ENCODE peak calls at places on chromosome 20, in five cellular contexts. H is sigmoid colon, O is upper lobe of left lung, T is cardiac muscle cell, A is lower lobe of right lung. S is an unnamed sample.

GRCh38 chr20:8124639-8125038 is 7.4 kb upstream of the PLCB1 start:
- DNase-seq in H (no peak), O (no peak), T (no peak), A (no peak), S (no peak)

GRCh38 chr20:9474835-9475413 is 39.5 kb upstream of the LAMP5 start:
- DNase-seq in H (no peak), O (no peak), T (no peak), A (no peak), S (no peak)

GRCh38 chr20:25325997-25326396 is 64.6 kb downstream of the ABHD12 start:
- DNase-seq in H (no peak), O (no peak), T (no peak), A (no peak), S (no peak)

GRCh38 chr20:53162251-53162835 is 190.2 kb downstream of the TSHZ2 start:
- DNase-seq in H (peak; percentile 74), O (no peak), T (peak; percentile 43), A (no peak), S (no peak)

GRCh38 chr20:17665756-17666155 is 16.3 kb downstream of the RRBP1 start:
- DNase-seq in H (no peak), O (no peak), T (no peak), A (no peak), S (no peak)

GRCh38 chr20:50083034-50083433 is 29.9 kb downstream of the UBE2V1 start:
- DNase-seq in H (no peak), O (no peak), T (no peak), A (no peak), S (peak; percentile 80)

GRCh38 chr20:52469143-52469542 is 277.6 kb upstream of the ZFP64 start:
- DNase-seq in H (no peak), O (no peak), T (no peak), A (no peak), S (no peak)

GRCh38 chr20:54155736-54156317 is 18.0 kb downstream of the CYP24A1 start:
- DNase-seq in H (no peak), O (no peak), T (no peak), A (no peak), S (no peak)

GRCh38 chr20:31712112-31712553 is 10.5 kb downstream of the BCL2L1 start:
- DNase-seq in H (peak; percentile 65), O (peak; percentile 46), T (peak; percentile 8), A (no peak), S (no peak)

GRCh38 chr20:57983082-57983481 is 245.4 kb downstream of the ANKRD60 start:
- DNase-seq in H (no peak), O (no peak), T (no peak), A (no peak), S (no peak)

GRCh38 chr20:57703013-57703412 is 6.8 kb downstream of the PMEPA1 start:
- DNase-seq in H (no peak), O (no peak), T (no peak), A (no peak), S (no peak)

GRCh38 chr20:53220482-53221307 is 248.5 kb downstream of the TSHZ2 start:
- DNase-seq in H (no peak), O (no peak), T (no peak), A (no peak), S (no peak)

GRCh38 chr20:19027971-19028370 is 184.5 kb upstream of the SLC24A3 start:
- DNase-seq in H (no peak), O (no peak), T (no peak), A (no peak), S (no peak)

GRCh38 chr20:16821211-16822089 is 73.3 kb downstream of the OTOR start:
- DNase-seq in H (no peak), O (peak; percentile 33), T (peak; percentile 60), A (peak; percentile 49), S (no peak)

GRCh38 chr20:6140947-6141346 is 18.1 kb upstream of the FERMT1 start:
- DNase-seq in H (no peak), O (no peak), T (no peak), A (no peak), S (no peak)

GRCh38 chr20:25389858-25390537 is 637 bp downstream of the ABHD12 start:
- DNase-seq in H (peak; percentile 70), O (peak; percentile 58), T (peak; percentile 74), A (peak; percentile 63), S (peak; percentile 63)

GRCh38 chr20:56630506-56631317 is 1.6 kb downstream of the TFAP2C start:
- DNase-seq in H (no peak), O (no peak), T (peak; percentile 34), A (no peak), S (no peak)
- H3K27ac ChIP-seq in H (peak overlapping the region; percentile 76), O (no peak overlapping the region), T (no peak overlapping the region), A (peak overlapping the region; percentile 79), S (peak overlapping the region; percentile 49)

DNA sequence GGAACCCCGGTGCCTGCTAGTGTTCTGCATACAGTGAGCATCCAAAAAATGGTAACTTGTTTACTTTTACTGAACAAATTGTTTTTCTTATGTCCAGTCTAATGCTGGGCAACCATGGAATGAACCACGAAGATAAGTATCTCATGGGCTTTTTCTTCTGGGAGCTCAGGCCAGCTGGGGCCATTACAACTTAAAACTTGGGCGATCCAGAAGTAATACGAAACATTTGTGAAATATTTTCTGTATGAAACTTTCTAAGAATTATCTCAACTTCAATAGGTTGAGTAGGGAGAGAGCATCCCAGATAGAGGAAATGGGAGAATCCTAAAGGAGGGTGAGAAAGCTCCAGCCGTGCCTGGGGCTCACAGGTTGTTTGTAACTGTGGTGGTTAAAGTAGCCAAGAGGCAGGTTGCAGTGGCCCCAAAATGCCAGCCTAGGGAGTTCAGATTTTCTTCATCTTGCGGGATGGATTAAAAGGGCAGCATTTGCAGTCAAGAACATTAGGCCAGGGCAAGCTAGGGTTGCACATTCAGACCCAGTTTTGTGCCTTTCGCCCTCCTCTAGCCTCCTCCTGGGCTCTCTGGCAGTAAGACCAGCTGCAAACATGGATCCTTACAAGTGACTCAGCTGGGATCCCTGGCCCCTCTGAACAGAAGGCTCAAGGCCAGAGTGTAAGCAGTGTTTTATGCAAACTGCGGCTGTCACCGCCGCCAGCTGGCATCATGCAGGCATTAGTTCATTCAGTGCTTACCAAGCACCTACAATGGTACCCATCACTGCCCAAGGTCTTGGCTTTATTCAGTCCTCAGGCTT is 41.5 kb downstream of the ELMO2 start:
- DNase-seq in H (peak; percentile 64), O (no peak), T (no peak), A (no peak), S (no peak)
- H3K4me1 ChIP-seq in H (no peaks in the 10 kb centered on the region), O (peaks cover 42% of the 10 kb centered on the region), T (peaks cover 13% of the 10 kb centered on the region), A (peaks cover 40% of the 10 kb centered on the region), S (peaks cover 5% of the 10 kb centered on the region)

DNA sequence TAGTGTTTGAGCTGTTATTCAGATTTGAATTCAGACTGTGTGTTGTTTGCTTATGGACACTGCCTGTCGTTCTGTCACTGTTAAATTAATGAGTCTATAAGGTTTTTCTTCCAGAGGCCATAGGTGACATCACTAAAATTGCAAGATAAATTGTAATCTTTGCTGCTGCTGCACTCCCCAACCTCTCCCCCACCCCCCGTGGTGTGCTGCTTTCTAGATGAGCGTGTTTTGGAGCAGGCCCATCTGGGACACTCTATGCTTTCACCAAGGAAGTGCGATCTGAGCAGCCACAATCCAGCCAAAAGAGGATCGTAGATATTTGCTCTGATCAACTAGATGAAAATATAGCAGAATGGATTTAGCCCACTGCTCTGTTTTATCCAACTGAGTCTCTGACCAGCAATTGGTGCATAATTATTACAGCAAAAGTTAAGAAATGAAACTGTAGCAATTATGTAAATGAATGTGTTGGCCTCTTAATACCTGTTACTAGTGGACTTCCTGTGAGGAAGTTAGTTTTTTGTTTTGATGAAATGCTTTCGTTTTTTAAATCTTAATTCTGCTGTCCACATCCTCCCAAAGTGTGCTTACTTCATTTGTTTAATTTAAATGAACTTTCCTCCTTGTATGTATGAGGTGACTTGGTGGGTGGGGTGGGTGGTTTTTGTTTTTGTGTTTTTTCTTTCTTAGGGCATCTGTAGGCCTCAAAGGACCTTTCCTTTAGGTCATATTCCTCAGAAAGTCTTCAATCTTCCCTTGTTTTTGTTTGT is 58.1 kb downstream of the RPRD1B start:
- DNase-seq in H (no peak), O (no peak), T (no peak), A (no peak), S (no peak)
- H3K27ac ChIP-seq in H (peak overlapping the region; percentile 87), O (peak overlapping the region; percentile 61), T (peak overlapping the region; percentile 100), A (peak overlapping the region; percentile 62), S (no peak overlapping the region)

DNA sequence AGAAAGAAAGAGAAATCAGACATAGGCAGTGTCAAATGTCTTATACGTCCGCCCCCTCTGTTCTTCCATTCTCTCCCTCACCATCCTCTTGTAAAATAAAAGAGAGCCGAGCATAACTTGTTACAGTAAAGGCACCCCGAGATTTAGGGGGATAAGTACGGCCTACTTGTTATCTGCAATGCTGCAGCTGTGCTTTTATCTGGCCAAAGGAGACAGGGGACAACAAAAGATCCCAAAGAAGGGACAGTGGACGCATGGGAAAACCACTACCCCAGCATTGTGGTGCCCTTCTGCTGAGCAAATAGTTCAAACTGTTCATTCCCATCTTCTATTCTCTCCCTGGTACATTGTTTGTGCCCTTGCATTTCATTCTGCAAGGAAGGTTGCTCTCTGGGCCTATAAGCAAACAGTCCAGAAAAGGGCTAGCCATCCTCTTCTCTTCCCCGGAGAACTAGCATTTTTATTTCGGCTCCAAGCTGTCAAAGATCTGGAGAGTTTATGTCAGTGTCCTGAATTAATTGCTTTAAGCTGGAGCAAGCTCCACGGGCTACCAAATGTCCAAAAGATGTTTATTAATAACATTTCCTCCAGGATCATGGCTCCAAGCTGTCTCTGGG is 22.3 kb downstream of the FOXA2 start:
- DNase-seq in H (no peak), O (no peak), T (no peak), A (no peak), S (no peak)
- H3K4me1 ChIP-seq in H (no peaks in the 10 kb centered on the region), O (peaks cover 3% of the 10 kb centered on the region), T (no peaks in the 10 kb centered on the region), A (no peaks in the 10 kb centered on the region), S (no peaks in the 10 kb centered on the region)

DNA sequence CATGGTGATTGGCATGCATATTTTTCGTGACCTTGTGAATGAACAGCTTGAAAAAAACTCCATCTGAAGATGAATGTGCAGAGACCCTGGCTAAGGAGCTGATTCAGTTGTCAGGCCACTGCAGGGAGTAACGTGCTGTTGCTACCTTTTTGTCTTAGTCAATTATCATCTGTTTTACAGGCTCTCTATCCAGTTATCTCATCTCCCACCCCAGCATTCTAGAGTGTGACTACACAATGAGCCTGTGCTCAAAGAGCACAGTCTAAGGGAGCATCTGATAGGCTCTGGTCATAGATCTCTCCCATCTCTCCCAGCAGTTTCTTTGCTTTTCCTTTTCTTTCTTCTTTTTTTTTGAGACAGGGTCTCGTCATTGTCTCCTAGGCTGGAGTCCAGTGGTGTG is 45.5 kb downstream of the NDRG3 start:
- DNase-seq in H (no peak), O (no peak), T (no peak), A (no peak), S (no peak)
- H3K27ac ChIP-seq in H (no peak overlapping the region), O (no peak overlapping the region), T (peak overlapping the region; percentile 47), A (no peak overlapping the region), S (no peak overlapping the region)

GRCh38 chr20:63465380-63466249 is 6.8 kb downstream of the KCNQ2 start:
- DNase-seq in H (no peak), O (no peak), T (no peak), A (no peak), S (peak; percentile 88)
- H3K4me1 ChIP-seq in H (no peaks in the 10 kb centered on the region), O (no peaks in the 10 kb centered on the region), T (no peaks in the 10 kb centered on the region), A (no peaks in the 10 kb centered on the region), S (no peaks in the 10 kb centered on the region)

GRCh38 chr20:34904202-34904621 is 27.8 kb downstream of the ACSS2 start:
- DNase-seq in H (no peak), O (no peak), T (no peak), A (no peak), S (no peak)
- H3K27ac ChIP-seq in H (no peak overlapping the region), O (peak overlapping the region; percentile 34), T (no peak overlapping the region), A (no peak overlapping the region), S (no peak overlapping the region)

S was measured in RWPE2.